ENCODE peak calls at places on chromosomes 13 and 19, in six cellular contexts. X, P, H, R, F and A are unnamed samples.

GRCh38 chr19:3034845-3035541 is 5.9 kb upstream of the TLE2 start:
- DNase-seq in X (peak; percentile 59), P (peak; percentile 20), H (peak; percentile 49), F (no peak), R (no peak), A (peak; percentile 64)

GRCh38 chr13:35496011-35496410 is 19.5 kb upstream of the MAB21L1 start:
- DNase-seq in F (no peak), H (no peak), X (no peak), R (no peak), P (no peak), A (no peak)

GRCh38 chr19:10625003-10625761 is at the start of gene SLC44A2:
- DNase-seq in X (peak; percentile 81), R (no peak), P (peak; percentile 88), F (no peak), H (peak; percentile 85), A (peak; percentile 93)

GRCh38 chr13:114111577-114111976 is 20.8 kb downstream of the RASA3 start:
- DNase-seq in P (no peak), H (no peak), F (no peak), R (no peak), X (no peak), A (peak; percentile 8)

GRCh38 chr19:932647-933552 is 7.1 kb downstream of the ARID3A start:
- DNase-seq in H (no peak), F (no peak), X (peak; percentile 81), P (peak; percentile 78), R (no peak), A (peak; percentile 75)

GRCh38 chr19:6044056-6044805 is 66.1 kb downstream of the RFX2 start:
- DNase-seq in X (peak; percentile 8), F (no peak), P (peak; percentile 5), R (no peak), H (no peak), A (no peak)

GRCh38 chr19:18029617-18030338 is 21.8 kb downstream of the ARRDC2 start:
- DNase-seq in R (no peak), H (no peak), X (no peak), F (no peak), P (peak; percentile 89), A (peak; percentile 59)

GRCh38 chr13:28037399-28037798 is 48.9 kb upstream of the URAD start:
- DNase-seq in R (no peak), X (no peak), F (no peak), P (no peak), H (no peak), A (no peak)

GRCh38 chr19:19343016-19343362 is 22.4 kb downstream of the MAU2 start:
- DNase-seq in X (no peak), R (no peak), P (no peak), F (no peak), H (no peak), A (no peak)

GRCh38 chr13:97226788-97227627 is 4.9 kb downstream of the MBNL2 start:
- DNase-seq in X (no peak), F (no peak), H (no peak), P (peak; percentile 40), R (peak; percentile 25), A (peak; percentile 64)

GRCh38 chr13:67101730-67102467 is 128.2 kb downstream of the PCDH9 start:
- DNase-seq in F (no peak), R (no peak), H (no peak), X (no peak), P (no peak), A (no peak)

GRCh38 chr13:106357198-106357597 is 178.3 kb downstream of the EFNB2 start:
- DNase-seq in R (no peak), F (no peak), P (no peak), X (no peak), H (no peak), A (no peak)

GRCh38 chr19:54325194-54325621 is 12.2 kb upstream of the LILRA5 start:
- DNase-seq in F (no peak), X (no peak), R (peak; percentile 39), H (no peak), P (peak; percentile 53), A (no peak)